ENCODE peak calls at places on chromosome 2, in five cellular contexts. Q is heart right ventricle, N is IMR-90, U is PC-9, I is tibial artery. L is an unnamed sample. For H3K9me3 and H3K4me1, the result is how much of the 10 kb centered on the place peaks cover.

GRCh38 chr2:191114403-191114886 is 36.3 kb downstream of the STAT4 start:
- DNase-seq in U (no peak), N (peak), I (no peak), Q (no peak), L (no peak)

GRCh38 chr2:201466050-201466660 is 14.6 kb downstream of the STRADB start:
- DNase-seq in N (peak), Q (no peak), U (peak), I (no peak), L (no peak)

GRCh38 chr2:177393381-177393780 is 808 bp downstream of the AGPS start:
- DNase-seq in I (no peak), Q (no peak), U (no peak), N (no peak), L (no peak)

GRCh38 chr2:134258684-134259408 is 5.0 kb downstream of the MGAT5 start:
- DNase-seq in U (no peak), I (no peak), Q (peak), N (no peak), L (no peak)

GRCh38 chr2:1854747-1855146 is 110.4 kb upstream of the PXDN start:
- DNase-seq in I (no peak), U (no peak), N (peak), Q (no peak), L (peak)

GRCh38 chr2:237980087-237980486 is 13.3 kb downstream of the UBE2F start:
- DNase-seq in U (peak), N (no peak), I (no peak), Q (no peak), L (no peak)

GRCh38 chr2:273338-273737 is 8.6 kb downstream of the ACP1 start:
- DNase-seq in Q (no peak), I (no peak), N (no peak), U (no peak), L (peak)

GRCh38 chr2:201854841-201855240 is 48.5 kb downstream of the CDK15 start:
- DNase-seq in I (no peak), N (peak), Q (no peak), U (peak), L (no peak)

GRCh38 chr2:101892377-101892776 is 99.4 kb upstream of the IL1R2 start:
- DNase-seq in Q (no peak), N (no peak), I (no peak), U (no peak), L (no peak)

GRCh38 chr2:212997526-212998020 is 153.8 kb downstream of the IKZF2 start:
- DNase-seq in N (no peak), Q (no peak), U (no peak), I (no peak), L (no peak)

GRCh38 chr2:213251618-213252017 is 32.6 kb upstream of the SPAG16 start:
- DNase-seq in U (peak), N (peak), Q (no peak), I (no peak), L (peak)

GRCh38 chr2:236176417-236176816 is 8.2 kb upstream of the GBX2 start:
- DNase-seq in U (no peak), N (peak), I (no peak), Q (no peak), L (no peak)

GRCh38 chr2:211396815-211397214 is 840.4 kb downstream of the CPS1 start:
- DNase-seq in I (no peak), Q (no peak), U (no peak), N (no peak), L (no peak)

GRCh38 chr2:158973111-158973510 is 4.7 kb downstream of the TANC1 start:
- DNase-seq in N (no peak), Q (no peak), I (no peak), U (peak), L (no peak)

GRCh38 chr2:189982087-189982486 is 80.4 kb downstream of the MSTN start:
- DNase-seq in N (no peak), U (no peak), I (no peak), Q (no peak), L (no peak)
- H3K9me3 ChIP-seq in N (under half), U (under half), I (under half), Q (under half), L (under half)

GRCh38 chr2:173199303-173199702 is 123.7 kb downstream of the MAP3K20 start:
- DNase-seq in U (no peak), N (no peak), I (no peak), Q (no peak), L (no peak)

GRCh38 chr2:173205375-173205774 is 129.7 kb downstream of the MAP3K20 start:
- DNase-seq in N (peak), I (peak), U (no peak), Q (peak), L (peak)

GRCh38 chr2:173198338-173198737 is 122.7 kb downstream of the MAP3K20 start:
- DNase-seq in Q (no peak), N (no peak), U (no peak), I (no peak), L (no peak)

GRCh38 chr2:173204316-173204715 is 128.7 kb downstream of the MAP3K20 start:
- DNase-seq in U (no peak), N (no peak), I (no peak), Q (no peak), L (no peak)

GRCh38 chr2:173202570-173202969 is 126.9 kb downstream of the MAP3K20 start:
- DNase-seq in I (no peak), U (no peak), Q (no peak), N (no peak), L (no peak)
- H3K4me1 ChIP-seq in I (under half), U (under half), Q (under half), N (under half), L (under half)

DNA sequence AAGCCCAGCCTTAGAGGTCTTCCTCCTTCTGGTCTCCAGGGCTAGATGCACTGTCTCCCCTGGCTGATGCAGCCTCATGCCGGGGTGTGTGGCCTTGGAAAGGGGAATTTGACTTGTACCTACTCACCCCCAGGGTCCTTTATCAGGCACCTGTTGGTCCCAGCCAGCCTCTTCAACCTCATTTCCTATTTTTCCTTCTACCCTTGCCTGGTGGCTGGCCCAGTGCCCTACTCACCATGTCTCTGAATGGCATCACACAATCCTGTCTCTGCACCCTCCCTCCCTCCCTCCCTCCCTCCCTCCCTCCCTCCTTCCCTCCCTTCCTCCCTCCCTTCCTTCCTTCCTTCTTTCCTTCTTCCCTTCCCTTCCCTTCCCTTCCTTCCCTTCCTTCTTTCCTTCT is 17.1 kb upstream of the ST3GAL5 start:
- DNase-seq in U (no peak), I (no peak), N (no peak), Q (no peak), L (no peak)
- H3K27ac ChIP-seq in U (no peak), I (peak), N (no peak), Q (no peak), L (peak)

GRCh38 chr2:95719473-95720060 is 127.8 kb downstream of the TRIM43 start:
- DNase-seq in N (no peak), Q (no peak), U (no peak), I (no peak), L (peak)

GRCh38 chr2:95722331-95722730 is 130.5 kb downstream of the TRIM43 start:
- DNase-seq in I (no peak), N (no peak), U (no peak), Q (no peak), L (no peak)

GRCh38 chr2:95721726-95722125 is 129.9 kb downstream of the TRIM43 start:
- DNase-seq in N (no peak), U (no peak), Q (no peak), I (no peak), L (peak)
- H3K9me3 ChIP-seq in N (under half), U (under half), Q (under half), I (under half), L (under half)

DNA sequence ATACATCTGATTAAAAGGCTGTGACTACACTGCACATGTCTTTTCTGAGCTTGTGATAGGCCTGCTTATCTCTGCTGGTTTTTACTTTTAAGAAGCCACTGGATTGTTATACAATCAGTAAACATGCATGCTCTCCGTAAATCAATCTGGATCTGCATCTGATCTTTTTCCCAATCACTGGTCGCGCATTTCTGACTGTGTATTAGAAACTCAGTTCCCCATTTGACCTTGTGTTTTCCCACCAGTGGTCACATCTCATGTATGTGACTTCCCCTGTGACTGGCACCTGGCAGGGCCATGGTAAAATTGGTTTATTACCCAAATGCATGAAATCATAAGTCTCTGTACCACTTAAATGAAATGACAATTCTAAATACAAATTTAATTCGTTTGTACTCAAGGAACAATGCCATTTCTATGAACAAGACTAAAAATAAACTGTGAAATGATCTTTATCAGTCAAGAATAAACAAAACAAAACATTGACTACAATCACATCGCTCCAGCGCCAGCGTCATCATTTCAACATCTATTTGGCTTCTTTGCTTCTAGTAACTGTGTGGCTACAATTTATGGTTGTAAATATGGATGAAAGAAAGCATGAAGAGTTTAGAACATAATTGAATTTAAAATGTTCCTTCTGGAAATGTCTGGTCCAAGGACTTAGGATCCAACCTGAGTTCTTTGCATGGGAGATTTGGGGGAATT is 396.6 kb upstream of the TRIB2 start:
- DNase-seq in Q (no peak), I (no peak), N (peak), U (no peak), L (no peak)
- H3K4me1 ChIP-seq in Q (under half), I (under half), N (under half), U (under half), L (under half)

GRCh38 chr2:71710367-71710766 is 257.0 kb downstream of the DYSF start:
- DNase-seq in U (no peak), N (no peak), I (peak), Q (no peak), L (no peak)
- H3K27ac ChIP-seq in U (no peak), N (no peak), I (no peak), Q (no peak), L (no peak)

DNA sequence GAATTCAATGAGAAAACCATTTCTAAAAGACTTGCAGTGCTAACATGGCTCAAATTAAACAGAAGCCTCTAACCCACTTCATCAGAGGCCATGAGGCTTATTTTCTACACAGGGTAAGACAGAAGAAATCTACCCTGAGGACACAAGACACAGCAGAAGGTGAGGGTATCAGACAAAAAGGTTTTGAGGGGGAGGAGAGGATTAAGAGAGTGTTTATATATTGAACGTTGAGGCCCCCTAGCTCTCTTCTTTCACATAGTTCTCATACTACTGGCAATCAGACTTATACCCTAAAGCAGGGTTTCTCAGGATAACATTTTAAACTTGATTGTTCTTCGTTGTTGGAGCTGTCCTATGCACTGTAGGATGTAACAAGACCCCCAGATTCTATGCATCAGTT is 21.4 kb downstream of the ORC4 start:
- DNase-seq in Q (no peak), U (no peak), N (no peak), I (no peak), L (no peak)
- H3K9me3 ChIP-seq in Q (under half), U (under half), N (under half), I (under half), L (under half)

GRCh38 chr2:73985318-73986084 is 791 bp downstream of the TET3 start:
- DNase-seq in I (peak), N (no peak), U (no peak), Q (peak), L (peak)
- H3K4me1 ChIP-seq in I (under half), N (under half), U (half or more), Q (under half), L (half or more)

DNA sequence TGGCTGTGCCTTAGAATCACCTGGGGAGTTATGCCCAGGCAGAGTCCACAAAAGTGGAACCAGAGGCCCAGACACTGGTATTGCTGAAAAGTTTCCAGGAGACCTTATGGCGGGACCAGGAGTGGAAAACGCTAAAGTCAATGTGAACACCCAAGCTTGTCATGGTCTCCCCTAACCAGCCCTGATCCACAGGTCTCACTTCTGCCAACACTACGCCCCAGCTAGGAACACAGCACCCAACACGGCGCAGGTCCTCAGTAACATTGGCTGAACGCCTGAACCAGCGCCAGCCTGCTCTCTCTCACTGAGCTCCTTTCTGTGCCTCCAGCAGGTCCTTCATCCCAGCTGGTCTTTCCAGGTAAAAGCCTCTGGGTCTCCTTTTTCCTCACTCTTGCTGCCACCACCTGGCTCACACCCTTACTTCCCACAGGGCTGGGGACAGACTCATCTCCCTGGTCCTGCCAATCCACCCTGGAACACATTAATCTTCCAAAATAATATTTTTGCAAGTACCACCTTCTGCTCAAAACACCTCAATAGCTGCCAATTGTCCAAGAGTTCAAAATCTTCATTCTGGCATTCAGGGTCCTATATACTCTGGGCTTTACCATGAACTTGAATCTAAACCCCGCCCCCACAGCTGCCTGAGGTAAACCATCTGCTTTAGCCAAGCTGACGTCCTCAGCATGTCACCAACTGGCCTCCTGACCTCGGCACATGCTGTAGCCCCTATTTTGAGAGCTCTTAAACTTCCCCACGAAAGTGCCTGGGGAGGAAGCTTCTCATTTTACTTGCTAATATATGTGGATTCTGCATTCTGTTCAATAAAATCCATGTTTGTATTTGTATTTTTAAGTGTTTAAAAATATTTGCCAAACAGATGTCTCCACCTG is 34.6 kb downstream of the ADCY3 start:
- DNase-seq in Q (no peak), U (no peak), N (peak), I (no peak), L (peak)
- H3K27ac ChIP-seq in Q (peak), U (no peak), N (no peak), I (no peak), L (no peak)

L was measured in thyroid gland.